ENCODE peak calls at places on chromosomes 13 and 19, in ten cellular contexts. Y is activated T-helper 1 cell treated with anti-CD3 and anti-CD28 coated beads, Interleukin-2, amount 50 U/mL, for 16 hours; K is activated CD8-positive, alpha-beta T cell treated with anti-CD3 and anti-CD28 coated beads for 36 hours; N is HCT116; J is activated naive CD4-positive, alpha-beta T cell; A is HFFc6; S is breast epithelium; Z is fibroblast of the conjunctiva; R is nucleus accumbens; G is psoas muscle. B is an unnamed sample.

GRCh38 chr19:43752287-43752875 is 2.4 kb downstream of the SMG9 start:
- DNase-seq in Y (no peak), K (no peak), N (no peak), J (no peak), A (no peak), S (no peak), Z (no peak), R (no peak), G (no peak), B (no peak)

GRCh38 chr13:31081316-31081715 is 80.4 kb downstream of the HSPH1 start:
- DNase-seq in Y (no peak), K (no peak), N (no peak), J (no peak), A (no peak), S (no peak), Z (no peak), R (no peak), G (no peak), B (no peak)

GRCh38 chr13:73090116-73090811 is 31.5 kb downstream of the KLF5 start:
- DNase-seq in Y (no peak), K (no peak), N (peak; percentile 96), J (no peak), A (peak; percentile 70), S (peak; percentile 35), Z (peak; percentile 6), R (no peak), G (no peak), B (peak; percentile 95)

GRCh38 chr13:97116754-97117153 is 105.4 kb upstream of the MBNL2 start:
- DNase-seq in Y (no peak), K (peak; percentile 33), N (no peak), J (no peak), A (peak; percentile 30), S (no peak), Z (no peak), R (no peak), G (no peak), B (no peak)

GRCh38 chr19:48858984-48859710 is 9.3 kb downstream of the PLEKHA4 start:
- DNase-seq in Y (peak; percentile 51), K (peak; percentile 90), N (no peak), J (peak; percentile 73), A (no peak), S (no peak), Z (no peak), R (no peak), G (peak; percentile 71), B (no peak)

GRCh38 chr19:6736169-6736916 is 1.0 kb downstream of the GPR108 start:
- DNase-seq in Y (peak; percentile 30), K (peak; percentile 88), N (peak; percentile 81), J (peak; percentile 47), A (peak; percentile 89), S (peak; percentile 73), Z (peak; percentile 76), R (peak; percentile 51), G (peak; percentile 83), B (peak; percentile 81)

GRCh38 chr13:79710376-79710775 is 229.4 kb downstream of the NDFIP2 start:
- DNase-seq in Y (no peak), K (no peak), N (no peak), J (no peak), A (peak; percentile 48), S (no peak), Z (peak; percentile 41), R (no peak), G (no peak), B (no peak)

GRCh38 chr13:33217256-33217655 is 68.3 kb downstream of the STARD13 start:
- DNase-seq in Y (no peak), K (no peak), N (no peak), J (no peak), A (no peak), S (no peak), Z (no peak), R (no peak), G (no peak), B (no peak)

GRCh38 chr19:44212865-44213346 is 574 bp downstream of the ZNF227 start:
- DNase-seq in Y (no peak), K (no peak), N (no peak), J (no peak), A (peak; percentile 3), S (no peak), Z (no peak), R (no peak), G (no peak), B (peak; percentile 1)

GRCh38 chr13:67369895-67370660 is 139.9 kb upstream of the PCDH9 start:
- DNase-seq in Y (no peak), K (no peak), N (no peak), J (no peak), A (peak; percentile 3), S (no peak), Z (peak; percentile 92), R (no peak), G (no peak), B (no peak)

GRCh38 chr13:112641456-112641855 is 48.4 kb upstream of the ATP11A start:
- DNase-seq in Y (no peak), K (no peak), N (no peak), J (no peak), A (no peak), S (no peak), Z (no peak), R (no peak), G (no peak), B (no peak)

GRCh38 chr13:114149774-114150740 is 17.6 kb upstream of the RASA3 start:
- DNase-seq in Y (no peak), K (no peak), N (no peak), J (no peak), A (no peak), S (no peak), Z (no peak), R (no peak), G (no peak), B (no peak)

GRCh38 chr13:41268764-41269163 is 5.4 kb upstream of the MTRF1 start:
- DNase-seq in Y (no peak), K (no peak), N (peak; percentile 53), J (no peak), A (peak; percentile 17), S (no peak), Z (no peak), R (no peak), G (no peak), B (no peak)

GRCh38 chr19:57016076-57016475 is 103.7 kb upstream of the USP29 start:
- DNase-seq in Y (no peak), K (no peak), N (no peak), J (no peak), A (no peak), S (no peak), Z (no peak), R (peak; percentile 22), G (no peak), B (no peak)

GRCh38 chr13:27270594-27271520 is at the start of gene RASL11A:
- DNase-seq in Y (peak; percentile 30), K (peak; percentile 64), N (peak; percentile 36), J (peak; percentile 74), A (peak; percentile 75), S (peak; percentile 59), Z (peak; percentile 78), R (peak; percentile 69), G (peak; percentile 91), B (peak; percentile 70)

GRCh38 chr13:41588899-41589298 is 131.5 kb downstream of the RGCC start:
- DNase-seq in Y (no peak), K (peak; percentile 46), N (peak; percentile 8), J (no peak), A (peak; percentile 95), S (no peak), Z (peak; percentile 77), R (no peak), G (no peak), B (peak; percentile 50)

GRCh38 chr19:7748171-7748570 is 837 bp upstream of the CD209 start:
- DNase-seq in Y (no peak), K (no peak), N (no peak), J (no peak), A (no peak), S (no peak), Z (no peak), R (no peak), G (no peak), B (no peak)

GRCh38 chr19:54312436-54313362 is at the start of gene LILRA5:
- DNase-seq in Y (no peak), K (no peak), N (no peak), J (no peak), A (no peak), S (no peak), Z (no peak), R (no peak), G (peak; percentile 62), B (no peak)

GRCh38 chr13:29909975-29910674 is 59.7 kb upstream of the UBL3 start:
- DNase-seq in Y (no peak), K (no peak), N (no peak), J (no peak), A (peak; percentile 85), S (no peak), Z (no peak), R (no peak), G (peak; percentile 57), B (no peak)

GRCh38 chr13:99651016-99651415 is 149.7 kb downstream of the TM9SF2 start:
- DNase-seq in Y (no peak), K (no peak), N (no peak), J (no peak), A (no peak), S (no peak), Z (no peak), R (no peak), G (no peak), B (peak; percentile 12)

GRCh38 chr13:41356788-41357187 is 45.7 kb downstream of the NAA16 start:
- DNase-seq in Y (no peak), K (peak; percentile 24), N (no peak), J (peak; percentile 11), A (no peak), S (no peak), Z (no peak), R (no peak), G (no peak), B (no peak)

GRCh38 chr13:79604752-79605151 is 123.8 kb downstream of the NDFIP2 start:
- DNase-seq in Y (no peak), K (no peak), N (no peak), J (no peak), A (no peak), S (no peak), Z (no peak), R (no peak), G (no peak), B (no peak)

GRCh38 chr13:93847162-93847561 is 620.6 kb downstream of the GPC6 start:
- DNase-seq in Y (no peak), K (peak; percentile 11), N (no peak), J (no peak), A (peak; percentile 76), S (no peak), Z (no peak), R (no peak), G (no peak), B (peak; percentile 5)

GRCh38 chr19:57964761-57965160 is 9.6 kb downstream of the C19orf18 start:
- DNase-seq in Y (no peak), K (no peak), N (no peak), J (no peak), A (no peak), S (no peak), Z (no peak), R (no peak), G (no peak), B (no peak)

GRCh38 chr13:80339841-80340642 is 884 bp downstream of the SPRY2 start:
- DNase-seq in Y (no peak), K (peak; percentile 20), N (no peak), J (no peak), A (peak; percentile 6), S (peak; percentile 27), Z (no peak), R (peak; percentile 15), G (peak; percentile 74), B (peak; percentile 18)

GRCh38 chr13:90281709-90282108 is 1065.8 kb upstream of the MIR17HG start:
- DNase-seq in Y (no peak), K (no peak), N (no peak), J (no peak), A (no peak), S (no peak), Z (no peak), R (no peak), G (no peak), B (no peak)

GRCh38 chr19:54247106-54247930 is 4.7 kb upstream of the LILRA6 start:
- DNase-seq in Y (no peak), K (no peak), N (no peak), J (no peak), A (no peak), S (no peak), Z (no peak), R (no peak), G (no peak), B (no peak)

GRCh38 chr13:60645552-60646138 is 248.6 kb downstream of the TDRD3 start:
- DNase-seq in Y (no peak), K (no peak), N (no peak), J (no peak), A (no peak), S (no peak), Z (no peak), R (no peak), G (no peak), B (no peak)

B was measured in HepG2.